ENCODE peak calls at places on chromosome 9, in ten cellular contexts. X is IMR-90; B is CD8-positive, alpha-beta T cell; K is pancreas; Y is heart left ventricle; I is heart right ventricle; F is body of pancreas; G is aorta; S is breast epithelium; R is mammary epithelial cell. J is an unnamed sample. For H3K9me3 and H3K36me3, the result is how much of the 10 kb centered on the place peaks cover.

GRCh38 chr9:107471562-107471961 is 18.0 kb downstream of the KLF4 start:
- DNase-seq in X (no peak), B (no peak), K (no peak), Y (no peak), I (no peak), F (no peak), G (no peak), S (no peak), R (no peak), J (no peak)

GRCh38 chr9:127977877-127978647 is 2.7 kb downstream of the EEIG1 start:
- DNase-seq in X (peak), B (no peak), K (no peak), Y (peak), I (peak), F (peak), G (no peak), S (no peak), R (peak), J (peak)

GRCh38 chr9:110765926-110766325 is 97.3 kb downstream of the MUSK start:
- DNase-seq in X (no peak), B (no peak), K (no peak), Y (no peak), I (no peak), F (no peak), G (no peak), S (no peak), R (no peak), J (no peak)

GRCh38 chr9:109652971-109653370 is 127.0 kb upstream of the PALM2AKAP2 start:
- DNase-seq in X (peak), B (no peak), K (no peak), Y (peak), I (peak), F (no peak), G (no peak), S (no peak), R (peak), J (peak)

GRCh38 chr9:19618816-19619215 is 170.0 kb downstream of the SLC24A2 start:
- DNase-seq in X (no peak), B (no peak), K (no peak), Y (no peak), I (no peak), F (no peak), G (no peak), S (no peak), R (no peak), J (no peak)

GRCh38 chr9:122402403-122403268 is 31.8 kb downstream of the PTGS1 start:
- DNase-seq in X (peak), B (no peak), K (no peak), Y (no peak), I (peak), F (no peak), G (no peak), S (no peak), R (peak), J (peak)

GRCh38 chr9:13209498-13209897 is 70.0 kb downstream of the MPDZ start:
- DNase-seq in X (no peak), B (no peak), K (no peak), Y (no peak), I (no peak), F (no peak), G (no peak), S (no peak), R (no peak), J (no peak)

GRCh38 chr9:6086006-6086655 is 70.7 kb upstream of the RANBP6 start:
- DNase-seq in X (no peak), B (no peak), K (no peak), Y (no peak), I (no peak), F (no peak), G (no peak), S (no peak), R (no peak), J (no peak)

GRCh38 chr9:110591526-110591925 is 12.0 kb upstream of the SVEP1 start:
- DNase-seq in X (peak), B (no peak), K (no peak), Y (no peak), I (no peak), F (no peak), G (no peak), S (no peak), R (peak), J (no peak)

GRCh38 chr9:12414514-12414913 is 278.7 kb upstream of the TYRP1 start:
- DNase-seq in X (no peak), B (no peak), K (no peak), Y (no peak), I (no peak), F (no peak), G (no peak), S (no peak), R (no peak), J (no peak)

GRCh38 chr9:112033237-112034215 is 136.9 kb downstream of the UGCG start:
- DNase-seq in X (no peak), B (no peak), K (no peak), Y (no peak), I (no peak), F (no peak), G (no peak), S (no peak), R (no peak), J (no peak)

GRCh38 chr9:93141771-93142483 is 7.9 kb upstream of the NINJ1 start:
- DNase-seq in X (no peak), B (no peak), K (no peak), Y (no peak), I (no peak), F (no peak), G (no peak), S (peak), R (peak), J (no peak)

GRCh38 chr9:86413966-86414880 is 60.0 kb upstream of the TUT7 start:
- DNase-seq in X (peak), B (no peak), K (no peak), Y (no peak), I (no peak), F (no peak), G (no peak), S (no peak), R (no peak), J (no peak)

GRCh38 chr9:91803143-91803940 is 146.7 kb downstream of the ROR2 start:
- DNase-seq in X (peak), B (no peak), K (no peak), Y (no peak), I (no peak), F (no peak), G (peak), S (no peak), R (no peak), J (peak)

GRCh38 chr9:128828719-128829452 is 708 bp downstream of the SPOUT1 start:
- DNase-seq in X (no peak), B (no peak), K (no peak), Y (no peak), I (no peak), F (no peak), G (no peak), S (no peak), R (peak), J (no peak)

GRCh38 chr9:137297060-137297664 is 4.9 kb downstream of the NRARP start:
- DNase-seq in X (no peak), B (no peak), K (peak), Y (peak), I (no peak), F (no peak), G (no peak), S (no peak), R (no peak), J (no peak)

GRCh38 chr9:137294684-137295312 is 7.3 kb downstream of the NRARP start:
- DNase-seq in X (peak), B (no peak), K (peak), Y (peak), I (no peak), F (no peak), G (no peak), S (no peak), R (peak), J (no peak)

GRCh38 chr9:137295313-137296213 is 6.5 kb downstream of the NRARP start:
- DNase-seq in X (no peak), B (no peak), K (peak), Y (peak), I (peak), F (no peak), G (no peak), S (no peak), R (no peak), J (peak)

GRCh38 chr9:137297966-137298365 is 4.1 kb downstream of the NRARP start:
- DNase-seq in X (no peak), B (no peak), K (peak), Y (no peak), I (no peak), F (no peak), G (no peak), S (no peak), R (no peak), J (no peak)

GRCh38 chr9:137296214-137297059 is 5.6 kb downstream of the NRARP start:
- DNase-seq in X (peak), B (no peak), K (peak), Y (peak), I (peak), F (peak), G (no peak), S (no peak), R (no peak), J (no peak)
- H3K9me3 ChIP-seq in X (under half), B (under half), K (under half), Y (under half), I (under half), F (under half), G (under half), S (under half), R (under half), J (under half)

GRCh38 chr9:125509476-125509875 is 197.5 kb downstream of the MAPKAP1 start:
- DNase-seq in X (peak), B (no peak), K (no peak), Y (no peak), I (no peak), F (no peak), G (no peak), S (no peak), R (no peak), J (no peak)

GRCh38 chr9:125510980-125511379 is 196.0 kb downstream of the MAPKAP1 start:
- DNase-seq in X (no peak), B (no peak), K (no peak), Y (no peak), I (no peak), F (no peak), G (no peak), S (no peak), R (no peak), J (no peak)

GRCh38 chr9:125507247-125507646 is 199.8 kb downstream of the MAPKAP1 start:
- DNase-seq in X (no peak), B (no peak), K (no peak), Y (no peak), I (no peak), F (no peak), G (no peak), S (no peak), R (no peak), J (no peak)

GRCh38 chr9:125506045-125506444 is 201.0 kb downstream of the MAPKAP1 start:
- DNase-seq in X (no peak), B (no peak), K (no peak), Y (no peak), I (no peak), F (no peak), G (no peak), S (no peak), R (no peak), J (no peak)

GRCh38 chr9:125508261-125508660 is 198.7 kb downstream of the MAPKAP1 start:
- DNase-seq in X (no peak), B (no peak), K (no peak), Y (no peak), I (no peak), F (no peak), G (no peak), S (no peak), R (no peak), J (no peak)
- H3K36me3 ChIP-seq in X (under half), B (under half), K (under half), Y (under half), I (under half), F (under half), G (under half), S (under half), R (under half), J (under half)

GRCh38 chr9:33164138-33164809 is 2.9 kb downstream of the B4GALT1 start:
- DNase-seq in X (no peak), B (no peak), K (no peak), Y (no peak), I (peak), F (no peak), G (no peak), S (no peak), R (no peak), J (no peak)
- H3K4me3 ChIP-seq in X (no peak), B (peak), K (no peak), Y (peak), I (peak), F (no peak), G (peak), S (peak), R (peak), J (peak)

DNA sequence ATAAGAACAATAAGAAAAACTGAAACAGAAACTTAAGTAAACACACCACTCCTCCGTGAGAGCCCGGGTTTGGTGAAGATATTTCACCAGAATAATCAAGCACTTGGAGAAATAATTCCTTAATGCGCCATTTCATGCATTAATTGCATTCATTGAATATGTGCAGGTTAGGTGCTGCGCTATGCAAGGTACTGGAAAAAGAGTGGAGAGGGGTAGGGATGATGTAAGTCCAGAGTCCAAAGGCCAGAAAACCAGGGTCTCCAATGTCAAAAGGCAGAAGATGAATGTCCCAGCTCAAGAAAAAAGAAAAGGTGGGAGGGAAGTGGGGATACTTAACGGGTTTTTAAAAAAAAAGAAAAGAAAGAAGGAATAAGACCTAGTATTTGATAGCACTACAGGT is 669 bp upstream of the ZFP37 start:
- DNase-seq in X (no peak), B (no peak), K (no peak), Y (no peak), I (no peak), F (no peak), G (no peak), S (no peak), R (no peak), J (no peak)
- H3K9me3 ChIP-seq in X (under half), B (under half), K (under half), Y (half or more), I (half or more), F (under half), G (under half), S (half or more), R (under half), J (under half)

GRCh38 chr9:76377791-76378190 is 16.4 kb downstream of the RFK start:
- DNase-seq in X (no peak), B (no peak), K (no peak), Y (no peak), I (no peak), F (no peak), G (no peak), S (no peak), R (no peak), J (no peak)

GRCh38 chr9:76378367-76379073 is 15.7 kb downstream of the RFK start:
- DNase-seq in X (no peak), B (no peak), K (no peak), Y (no peak), I (no peak), F (no peak), G (no peak), S (no peak), R (no peak), J (no peak)

GRCh38 chr9:76373777-76374474 is 20.3 kb downstream of the RFK start:
- DNase-seq in X (no peak), B (no peak), K (no peak), Y (no peak), I (no peak), F (no peak), G (no peak), S (no peak), R (no peak), J (no peak)

GRCh38 chr9:76374702-76375543 is 19.3 kb downstream of the RFK start:
- DNase-seq in X (peak), B (no peak), K (peak), Y (peak), I (peak), F (peak), G (peak), S (peak), R (peak), J (peak)

DNA sequence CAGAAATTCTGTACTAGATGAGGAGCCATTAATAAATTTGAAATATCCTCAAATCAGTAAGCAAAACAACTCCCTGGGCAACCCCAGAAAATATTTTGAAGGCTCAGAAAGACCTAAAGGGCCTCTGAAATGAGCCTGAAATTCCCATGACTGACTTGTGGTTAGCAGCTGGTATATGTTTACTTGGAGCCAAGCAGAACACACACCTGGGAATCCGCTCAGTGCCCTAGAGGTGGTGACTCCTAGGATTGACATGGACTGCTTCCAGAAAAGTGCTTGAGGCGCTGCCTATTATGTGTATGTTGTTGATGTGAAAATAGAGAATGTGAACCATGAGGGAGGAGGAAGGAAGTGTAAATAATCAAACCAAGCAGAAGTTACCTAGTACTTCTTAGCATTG is 14.7 kb downstream of the RFK start:
- DNase-seq in X (no peak), B (no peak), K (no peak), Y (no peak), I (no peak), F (peak), G (no peak), S (no peak), R (peak), J (no peak)
- H3K36me3 ChIP-seq in X (under half), B (under half), K (under half), Y (under half), I (under half), F (under half), G (under half), S (under half), R (under half), J (under half)

J was measured in MG63.